ENCODE peak calls at places on chromosomes 2 and 18, in five cellular contexts. One of them, this sample, is unnamed.
A peak's percentile ranks its signal among the peaks of the same experiment; 100 is the strongest.

GRCh38 chr2:43184339-43184895 is 42.0 kb downstream of the ZFP36L2 start:
- DNase-seq in uterus: no peak
- DNase-seq in activated naive CD4-positive, alpha-beta T cell: no peak
- DNase-seq in endodermal cell: peak; percentile 55
- DNase-seq in HS-27A: no peak
- DNase-seq in this sample: peak; percentile 93

GRCh38 chr2:55232863-55233657 is 572 bp downstream of the RPS27A start:
- DNase-seq in uterus: peak; percentile 48
- DNase-seq in activated naive CD4-positive, alpha-beta T cell: peak; percentile 15
- DNase-seq in endodermal cell: peak; percentile 48
- DNase-seq in HS-27A: peak; percentile 23
- DNase-seq in this sample: no peak

GRCh38 chr2:19801367-19802087 is 100.3 kb downstream of the TTC32 start:
- DNase-seq in uterus: peak; percentile 87
- DNase-seq in activated naive CD4-positive, alpha-beta T cell: no peak
- DNase-seq in endodermal cell: no peak
- DNase-seq in HS-27A: peak; percentile 94
- DNase-seq in this sample: no peak

GRCh38 chr2:127410871-127411396 is 7.3 kb upstream of the PROC start:
- DNase-seq in uterus: no peak
- DNase-seq in activated naive CD4-positive, alpha-beta T cell: no peak
- DNase-seq in endodermal cell: no peak
- DNase-seq in HS-27A: peak; percentile 81
- DNase-seq in this sample: no peak

GRCh38 chr2:200305797-200306718 is at the start of gene SPATS2L:
- DNase-seq in uterus: peak; percentile 74
- DNase-seq in activated naive CD4-positive, alpha-beta T cell: peak; percentile 6
- DNase-seq in endodermal cell: peak; percentile 87
- DNase-seq in HS-27A: peak; percentile 55
- DNase-seq in this sample: no peak

GRCh38 chr2:26744953-26745352 is 19.1 kb upstream of the SLC35F6 start:
- DNase-seq in uterus: no peak
- DNase-seq in activated naive CD4-positive, alpha-beta T cell: no peak
- DNase-seq in endodermal cell: no peak
- DNase-seq in HS-27A: no peak
- DNase-seq in this sample: no peak

GRCh38 chr2:111042772-111043771 is 77.6 kb upstream of the BCL2L11 start:
- DNase-seq in uterus: no peak
- DNase-seq in activated naive CD4-positive, alpha-beta T cell: no peak
- DNase-seq in endodermal cell: peak; percentile 28
- DNase-seq in HS-27A: no peak
- DNase-seq in this sample: no peak

GRCh38 chr2:59684101-59684770 is 869.2 kb downstream of the BCL11A start:
- DNase-seq in uterus: no peak
- DNase-seq in activated naive CD4-positive, alpha-beta T cell: no peak
- DNase-seq in endodermal cell: no peak
- DNase-seq in HS-27A: no peak
- DNase-seq in this sample: no peak

GRCh38 chr2:167215595-167215994 is 327.3 kb downstream of the XIRP2 start:
- DNase-seq in uterus: no peak
- DNase-seq in activated naive CD4-positive, alpha-beta T cell: no peak
- DNase-seq in endodermal cell: no peak
- DNase-seq in HS-27A: no peak
- DNase-seq in this sample: no peak

GRCh38 chr18:48674198-48674721 is 135.4 kb downstream of the CTIF start:
- DNase-seq in uterus: peak; percentile 12
- DNase-seq in activated naive CD4-positive, alpha-beta T cell: no peak
- DNase-seq in endodermal cell: no peak
- DNase-seq in HS-27A: no peak
- DNase-seq in this sample: no peak

GRCh38 chr2:65710779-65711295 is 278.4 kb upstream of the SPRED2 start:
- DNase-seq in uterus: no peak
- DNase-seq in activated naive CD4-positive, alpha-beta T cell: no peak
- DNase-seq in endodermal cell: peak; percentile 77
- DNase-seq in HS-27A: no peak
- DNase-seq in this sample: no peak

GRCh38 chr2:238523158-238524110 is 96.7 kb downstream of the ASB1 start:
- DNase-seq in uterus: peak; percentile 62
- DNase-seq in activated naive CD4-positive, alpha-beta T cell: no peak
- DNase-seq in endodermal cell: peak; percentile 88
- DNase-seq in HS-27A: no peak
- DNase-seq in this sample: no peak

GRCh38 chr2:147925886-147926285 is 81.1 kb downstream of the ACVR2A start:
- DNase-seq in uterus: no peak
- DNase-seq in activated naive CD4-positive, alpha-beta T cell: no peak
- DNase-seq in endodermal cell: no peak
- DNase-seq in HS-27A: no peak
- DNase-seq in this sample: no peak